ENCODE peak calls at places on chromosomes 11 and 22, in ten cellular contexts. One of them, this sample, is unnamed. For H3K4me1, the result is how much of the 10 kb centered on the place peaks cover.

GRCh38 chr11:10385696-10386095 is 69.4 kb upstream of the AMPD3 start:
- DNase-seq in SK-N-SH: no peak
- DNase-seq in tibial nerve: peak
- DNase-seq in heart right ventricle: no peak
- DNase-seq in HCT116: no peak
- DNase-seq in thoracic aorta: no peak
- DNase-seq in cardiac muscle cell: peak
- DNase-seq in transverse colon: peak
- DNase-seq in adipocyte: no peak
- DNase-seq in tibial artery: no peak
- DNase-seq in this sample: no peak

GRCh38 chr22:24947383-24947782 is 889 bp upstream of the LHFPL7 start:
- DNase-seq in heart right ventricle: no peak
- DNase-seq in tibial artery: no peak
- DNase-seq in tibial nerve: no peak
- DNase-seq in adipocyte: no peak
- DNase-seq in cardiac muscle cell: no peak
- DNase-seq in transverse colon: no peak
- DNase-seq in thoracic aorta: no peak
- DNase-seq in SK-N-SH: no peak
- DNase-seq in HCT116: no peak
- DNase-seq in this sample: no peak

GRCh38 chr22:24875862-24876506 is 70.0 kb downstream of the SGSM1 start:
- DNase-seq in cardiac muscle cell: peak
- DNase-seq in tibial artery: no peak
- DNase-seq in SK-N-SH: no peak
- DNase-seq in heart right ventricle: no peak
- DNase-seq in tibial nerve: no peak
- DNase-seq in adipocyte: peak
- DNase-seq in transverse colon: no peak
- DNase-seq in thoracic aorta: no peak
- DNase-seq in HCT116: no peak
- DNase-seq in this sample: peak

GRCh38 chr11:419248-420005 is 4.6 kb upstream of the SIGIRR start:
- DNase-seq in adipocyte: no peak
- DNase-seq in transverse colon: peak
- DNase-seq in cardiac muscle cell: no peak
- DNase-seq in thoracic aorta: no peak
- DNase-seq in tibial artery: no peak
- DNase-seq in HCT116: no peak
- DNase-seq in tibial nerve: no peak
- DNase-seq in heart right ventricle: no peak
- DNase-seq in SK-N-SH: no peak
- DNase-seq in this sample: no peak

GRCh38 chr11:116601734-116602636 is 170.8 kb downstream of the BUD13 start:
- DNase-seq in thoracic aorta: no peak
- DNase-seq in SK-N-SH: no peak
- DNase-seq in transverse colon: no peak
- DNase-seq in HCT116: no peak
- DNase-seq in adipocyte: no peak
- DNase-seq in heart right ventricle: no peak
- DNase-seq in tibial nerve: no peak
- DNase-seq in cardiac muscle cell: peak
- DNase-seq in tibial artery: no peak
- DNase-seq in this sample: peak

GRCh38 chr11:11760838-11761237 is 80.9 kb upstream of the USP47 start:
- DNase-seq in HCT116: no peak
- DNase-seq in thoracic aorta: no peak
- DNase-seq in heart right ventricle: no peak
- DNase-seq in transverse colon: no peak
- DNase-seq in tibial artery: no peak
- DNase-seq in SK-N-SH: no peak
- DNase-seq in adipocyte: no peak
- DNase-seq in tibial nerve: no peak
- DNase-seq in cardiac muscle cell: no peak
- DNase-seq in this sample: no peak

GRCh38 chr11:66745356-66746235 is 16.6 kb upstream of the SPTBN2 start:
- DNase-seq in HCT116: no peak
- DNase-seq in SK-N-SH: no peak
- DNase-seq in cardiac muscle cell: no peak
- DNase-seq in heart right ventricle: peak
- DNase-seq in tibial nerve: no peak
- DNase-seq in adipocyte: peak
- DNase-seq in tibial artery: no peak
- DNase-seq in transverse colon: peak
- DNase-seq in thoracic aorta: no peak
- DNase-seq in this sample: peak

GRCh38 chr11:120751550-120751949 is 240.0 kb downstream of the GRIK4 start:
- DNase-seq in tibial nerve: no peak
- DNase-seq in tibial artery: no peak
- DNase-seq in SK-N-SH: no peak
- DNase-seq in adipocyte: no peak
- DNase-seq in HCT116: no peak
- DNase-seq in cardiac muscle cell: no peak
- DNase-seq in thoracic aorta: no peak
- DNase-seq in transverse colon: no peak
- DNase-seq in heart right ventricle: no peak
- DNase-seq in this sample: no peak

GRCh38 chr11:117256573-117256972 is 24.1 kb downstream of the RNF214 start:
- DNase-seq in tibial nerve: no peak
- DNase-seq in heart right ventricle: no peak
- DNase-seq in cardiac muscle cell: peak
- DNase-seq in thoracic aorta: no peak
- DNase-seq in tibial artery: no peak
- DNase-seq in transverse colon: no peak
- DNase-seq in adipocyte: no peak
- DNase-seq in SK-N-SH: no peak
- DNase-seq in HCT116: no peak
- DNase-seq in this sample: no peak

GRCh38 chr11:34173050-34173449 is 67.6 kb downstream of the NAT10 start:
- DNase-seq in adipocyte: no peak
- DNase-seq in transverse colon: no peak
- DNase-seq in SK-N-SH: no peak
- DNase-seq in cardiac muscle cell: no peak
- DNase-seq in HCT116: no peak
- DNase-seq in thoracic aorta: no peak
- DNase-seq in tibial artery: no peak
- DNase-seq in tibial nerve: no peak
- DNase-seq in heart right ventricle: no peak
- DNase-seq in this sample: no peak

GRCh38 chr11:94524293-94524692 is 12.0 kb downstream of the C11orf97 start:
- DNase-seq in transverse colon: no peak
- DNase-seq in tibial artery: no peak
- DNase-seq in thoracic aorta: no peak
- DNase-seq in SK-N-SH: no peak
- DNase-seq in adipocyte: no peak
- DNase-seq in HCT116: no peak
- DNase-seq in heart right ventricle: no peak
- DNase-seq in cardiac muscle cell: no peak
- DNase-seq in tibial nerve: no peak
- DNase-seq in this sample: no peak

GRCh38 chr11:61972112-61972795 is 4.8 kb upstream of the FTH1 start:
- DNase-seq in heart right ventricle: no peak
- DNase-seq in transverse colon: no peak
- DNase-seq in tibial nerve: no peak
- DNase-seq in HCT116: no peak
- DNase-seq in thoracic aorta: no peak
- DNase-seq in tibial artery: no peak
- DNase-seq in SK-N-SH: no peak
- DNase-seq in cardiac muscle cell: peak
- DNase-seq in adipocyte: no peak
- DNase-seq in this sample: no peak

GRCh38 chr11:119130662-119131061 is 9.3 kb downstream of the HINFP start:
- DNase-seq in tibial artery: no peak
- DNase-seq in transverse colon: no peak
- DNase-seq in tibial nerve: no peak
- DNase-seq in adipocyte: no peak
- DNase-seq in heart right ventricle: no peak
- DNase-seq in thoracic aorta: no peak
- DNase-seq in cardiac muscle cell: peak
- DNase-seq in HCT116: no peak
- DNase-seq in SK-N-SH: no peak
- DNase-seq in this sample: no peak

GRCh38 chr11:15333407-15333806 is 218.7 kb downstream of the INSC start:
- DNase-seq in tibial artery: no peak
- DNase-seq in transverse colon: no peak
- DNase-seq in cardiac muscle cell: no peak
- DNase-seq in tibial nerve: no peak
- DNase-seq in HCT116: no peak
- DNase-seq in thoracic aorta: no peak
- DNase-seq in SK-N-SH: peak
- DNase-seq in adipocyte: no peak
- DNase-seq in heart right ventricle: no peak
- DNase-seq in this sample: no peak

GRCh38 chr11:8257003-8257664 is 6.5 kb downstream of the LMO1 start:
- DNase-seq in SK-N-SH: no peak
- DNase-seq in thoracic aorta: no peak
- DNase-seq in HCT116: no peak
- DNase-seq in cardiac muscle cell: no peak
- DNase-seq in transverse colon: no peak
- DNase-seq in adipocyte: no peak
- DNase-seq in heart right ventricle: no peak
- DNase-seq in tibial artery: peak
- DNase-seq in tibial nerve: no peak
- DNase-seq in this sample: no peak

GRCh38 chr22:50016988-50017700 is 4.6 kb upstream of the IL17REL start:
- DNase-seq in tibial artery: no peak
- DNase-seq in thoracic aorta: no peak
- DNase-seq in tibial nerve: no peak
- DNase-seq in adipocyte: no peak
- DNase-seq in HCT116: no peak
- DNase-seq in SK-N-SH: peak
- DNase-seq in transverse colon: peak
- DNase-seq in cardiac muscle cell: no peak
- DNase-seq in heart right ventricle: no peak
- DNase-seq in this sample: no peak

DNA sequence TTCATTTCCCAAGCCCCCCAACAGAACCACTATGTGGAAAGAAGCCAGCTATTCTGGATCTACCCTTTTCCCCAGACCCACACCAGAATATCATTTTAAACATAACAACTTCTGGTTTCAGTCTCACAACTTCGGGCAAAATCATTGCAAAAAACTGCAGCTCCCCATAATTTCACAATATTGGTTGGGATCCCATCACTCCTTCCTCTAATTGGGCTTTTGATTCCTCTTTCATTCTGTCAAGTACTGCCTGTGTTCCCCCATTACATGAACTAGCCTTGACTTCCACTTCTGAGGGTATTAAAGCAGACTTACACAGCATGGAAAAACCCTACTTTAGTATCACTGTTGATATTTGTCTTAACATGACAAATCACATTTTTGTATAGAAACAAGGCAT is 4.1 kb upstream of the APOL3 start:
- DNase-seq in tibial artery: no peak
- DNase-seq in SK-N-SH: no peak
- DNase-seq in adipocyte: no peak
- DNase-seq in tibial nerve: no peak
- DNase-seq in cardiac muscle cell: no peak
- DNase-seq in heart right ventricle: no peak
- DNase-seq in HCT116: no peak
- DNase-seq in thoracic aorta: no peak
- DNase-seq in transverse colon: no peak
- DNase-seq in this sample: no peak
- H3K4me1 ChIP-seq in tibial artery: under half
- H3K4me1 ChIP-seq in SK-N-SH: under half
- H3K4me1 ChIP-seq in adipocyte: under half
- H3K4me1 ChIP-seq in tibial nerve: under half
- H3K4me1 ChIP-seq in cardiac muscle cell: under half
- H3K4me1 ChIP-seq in heart right ventricle: half or more
- H3K4me1 ChIP-seq in HCT116: under half
- H3K4me1 ChIP-seq in thoracic aorta: under half
- H3K4me1 ChIP-seq in transverse colon: under half
- H3K4me1 ChIP-seq in this sample: under half

GRCh38 chr22:17086301-17086700 is 1.5 kb downstream of the IL17RA start:
- DNase-seq in HCT116: no peak
- DNase-seq in heart right ventricle: no peak
- DNase-seq in cardiac muscle cell: no peak
- DNase-seq in tibial artery: no peak
- DNase-seq in SK-N-SH: no peak
- DNase-seq in tibial nerve: no peak
- DNase-seq in adipocyte: no peak
- DNase-seq in thoracic aorta: no peak
- DNase-seq in transverse colon: no peak
- DNase-seq in this sample: no peak
- H3K4me1 ChIP-seq in HCT116: under half
- H3K4me1 ChIP-seq in heart right ventricle: half or more
- H3K4me1 ChIP-seq in cardiac muscle cell: under half
- H3K4me1 ChIP-seq in tibial artery: under half
- H3K4me1 ChIP-seq in SK-N-SH: under half
- H3K4me1 ChIP-seq in tibial nerve: under half
- H3K4me1 ChIP-seq in adipocyte: under half
- H3K4me1 ChIP-seq in thoracic aorta: under half
- H3K4me1 ChIP-seq in transverse colon: under half
- H3K4me1 ChIP-seq in this sample: half or more

DNA sequence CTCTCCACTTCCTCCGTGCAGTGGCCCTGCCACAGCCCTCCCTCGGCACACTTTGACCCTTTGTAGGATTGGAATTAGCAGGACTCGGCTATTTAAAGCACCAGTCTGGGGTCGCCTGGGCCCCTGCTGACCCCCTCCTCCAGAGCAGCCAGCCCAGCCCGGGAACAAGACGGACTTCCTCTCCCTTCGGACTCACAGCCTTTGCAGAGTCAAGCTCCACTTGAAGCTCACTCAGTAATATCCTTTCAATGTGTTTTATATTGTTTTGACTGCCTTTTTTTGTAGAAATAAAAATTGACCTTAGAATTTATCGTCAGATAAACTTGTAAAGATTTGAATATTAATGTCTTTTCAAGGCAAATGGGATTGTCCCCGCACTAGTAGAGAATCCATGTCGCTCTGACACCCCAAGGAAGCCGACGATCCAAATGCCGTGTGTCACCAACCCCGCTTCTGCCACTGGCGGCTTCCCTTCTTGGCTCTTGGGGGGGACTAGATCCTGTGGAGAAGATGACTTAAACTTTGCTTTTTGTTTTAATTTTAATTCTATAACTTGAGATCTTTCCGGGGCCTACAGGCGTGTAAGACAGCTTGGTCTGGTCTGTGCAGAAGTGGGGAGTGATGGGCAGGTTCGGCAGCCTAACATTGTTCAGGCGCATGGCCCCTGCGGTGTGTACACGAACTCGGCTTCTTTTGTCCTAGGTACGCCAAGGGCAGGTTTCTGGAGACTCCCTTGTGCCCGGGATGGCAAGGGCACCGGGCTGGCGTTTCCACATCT is 7.0 kb downstream of the YDJC start:
- DNase-seq in thoracic aorta: no peak
- DNase-seq in heart right ventricle: no peak
- DNase-seq in tibial nerve: no peak
- DNase-seq in SK-N-SH: peak
- DNase-seq in adipocyte: no peak
- DNase-seq in tibial artery: no peak
- DNase-seq in transverse colon: no peak
- DNase-seq in HCT116: no peak
- DNase-seq in cardiac muscle cell: no peak
- DNase-seq in this sample: no peak
- H3K4me1 ChIP-seq in thoracic aorta: under half
- H3K4me1 ChIP-seq in heart right ventricle: under half
- H3K4me1 ChIP-seq in tibial nerve: under half
- H3K4me1 ChIP-seq in SK-N-SH: under half
- H3K4me1 ChIP-seq in adipocyte: under half
- H3K4me1 ChIP-seq in tibial artery: under half
- H3K4me1 ChIP-seq in transverse colon: under half
- H3K4me1 ChIP-seq in HCT116: under half
- H3K4me1 ChIP-seq in cardiac muscle cell: under half
- H3K4me1 ChIP-seq in this sample: under half

GRCh38 chr11:65473275-65473860 is 25.5 kb upstream of the MALAT1 start:
- DNase-seq in HCT116: no peak
- DNase-seq in transverse colon: no peak
- DNase-seq in SK-N-SH: no peak
- DNase-seq in adipocyte: no peak
- DNase-seq in heart right ventricle: no peak
- DNase-seq in cardiac muscle cell: no peak
- DNase-seq in tibial nerve: no peak
- DNase-seq in thoracic aorta: no peak
- DNase-seq in tibial artery: no peak
- DNase-seq in this sample: no peak
- H3K4me1 ChIP-seq in HCT116: half or more
- H3K4me1 ChIP-seq in transverse colon: under half
- H3K4me1 ChIP-seq in SK-N-SH: under half
- H3K4me1 ChIP-seq in adipocyte: under half
- H3K4me1 ChIP-seq in heart right ventricle: half or more
- H3K4me1 ChIP-seq in cardiac muscle cell: under half
- H3K4me1 ChIP-seq in tibial nerve: under half
- H3K4me1 ChIP-seq in thoracic aorta: under half
- H3K4me1 ChIP-seq in tibial artery: under half
- H3K4me1 ChIP-seq in this sample: under half

This sample was measured in CD4-positive, CD25-positive, alpha-beta regulatory T cell.